ENCODE peak calls at places on chromosomes 7 and 10, in six cellular contexts. One of them, this sample, is unnamed.

GRCh38 chr10:88458209-88458608 is 124.9 kb downstream of the RNLS start:
- DNase-seq in Right ventricle myocardium superior: no peak
- DNase-seq in central memory CD4-positive, alpha-beta T cell: no peak
- DNase-seq in GM13976: no peak
- DNase-seq in foreskin fibroblast: no peak
- DNase-seq in psoas muscle: no peak
- DNase-seq in this sample: no peak

GRCh38 chr7:130299909-130300308 is 6.9 kb downstream of the CPA4 start:
- DNase-seq in psoas muscle: no peak
- DNase-seq in foreskin fibroblast: peak
- DNase-seq in GM13976: no peak
- DNase-seq in central memory CD4-positive, alpha-beta T cell: no peak
- DNase-seq in Right ventricle myocardium superior: no peak
- DNase-seq in this sample: no peak

GRCh38 chr7:158405324-158405723 is 182.3 kb downstream of the PTPRN2 start:
- DNase-seq in GM13976: no peak
- DNase-seq in central memory CD4-positive, alpha-beta T cell: no peak
- DNase-seq in Right ventricle myocardium superior: no peak
- DNase-seq in foreskin fibroblast: no peak
- DNase-seq in psoas muscle: no peak
- DNase-seq in this sample: no peak

GRCh38 chr7:46720761-46721160 is 799.7 kb upstream of the IGFBP3 start:
- DNase-seq in foreskin fibroblast: peak
- DNase-seq in psoas muscle: no peak
- DNase-seq in central memory CD4-positive, alpha-beta T cell: no peak
- DNase-seq in Right ventricle myocardium superior: no peak
- DNase-seq in GM13976: no peak
- DNase-seq in this sample: no peak

GRCh38 chr10:59960751-59961150 is 54.4 kb upstream of the CCDC6 start:
- DNase-seq in foreskin fibroblast: no peak
- DNase-seq in psoas muscle: no peak
- DNase-seq in central memory CD4-positive, alpha-beta T cell: no peak
- DNase-seq in Right ventricle myocardium superior: no peak
- DNase-seq in GM13976: no peak
- DNase-seq in this sample: no peak

GRCh38 chr10:130687566-130687965 is 551.4 kb downstream of the GLRX3 start:
- DNase-seq in GM13976: no peak
- DNase-seq in Right ventricle myocardium superior: no peak
- DNase-seq in central memory CD4-positive, alpha-beta T cell: no peak
- DNase-seq in foreskin fibroblast: no peak
- DNase-seq in psoas muscle: no peak
- DNase-seq in this sample: no peak

GRCh38 chr7:75905785-75906604 is 9.0 kb upstream of the POR start:
- DNase-seq in psoas muscle: peak
- DNase-seq in GM13976: no peak
- DNase-seq in Right ventricle myocardium superior: peak
- DNase-seq in foreskin fibroblast: peak
- DNase-seq in central memory CD4-positive, alpha-beta T cell: no peak
- DNase-seq in this sample: no peak

GRCh38 chr7:6306471-6306870 is 34.0 kb upstream of the CYTH3 start:
- DNase-seq in Right ventricle myocardium superior: no peak
- DNase-seq in GM13976: no peak
- DNase-seq in central memory CD4-positive, alpha-beta T cell: no peak
- DNase-seq in foreskin fibroblast: peak
- DNase-seq in psoas muscle: no peak
- DNase-seq in this sample: no peak

GRCh38 chr10:80444646-80445319 is 9.3 kb upstream of the TSPAN14 start:
- DNase-seq in psoas muscle: peak
- DNase-seq in central memory CD4-positive, alpha-beta T cell: peak
- DNase-seq in GM13976: peak
- DNase-seq in foreskin fibroblast: peak
- DNase-seq in Right ventricle myocardium superior: peak
- DNase-seq in this sample: peak

GRCh38 chr7:157347217-157347904 is 10.6 kb downstream of the DNAJB6 start:
- DNase-seq in Right ventricle myocardium superior: peak
- DNase-seq in psoas muscle: peak
- DNase-seq in foreskin fibroblast: peak
- DNase-seq in GM13976: no peak
- DNase-seq in central memory CD4-positive, alpha-beta T cell: no peak
- DNase-seq in this sample: no peak

GRCh38 chr7:155930061-155930460 is 117.8 kb upstream of the SHH start:
- DNase-seq in psoas muscle: no peak
- DNase-seq in foreskin fibroblast: no peak
- DNase-seq in Right ventricle myocardium superior: no peak
- DNase-seq in GM13976: no peak
- DNase-seq in central memory CD4-positive, alpha-beta T cell: no peak
- DNase-seq in this sample: no peak

GRCh38 chr10:18738835-18739234 is 79.6 kb downstream of the ARL5B start:
- DNase-seq in Right ventricle myocardium superior: no peak
- DNase-seq in GM13976: no peak
- DNase-seq in foreskin fibroblast: no peak
- DNase-seq in psoas muscle: no peak
- DNase-seq in central memory CD4-positive, alpha-beta T cell: no peak
- DNase-seq in this sample: no peak

GRCh38 chr10:13439771-13440708 is 88.8 kb downstream of the BEND7 start:
- DNase-seq in GM13976: peak
- DNase-seq in psoas muscle: peak
- DNase-seq in foreskin fibroblast: peak
- DNase-seq in central memory CD4-positive, alpha-beta T cell: peak
- DNase-seq in Right ventricle myocardium superior: peak
- DNase-seq in this sample: peak

GRCh38 chr7:150374472-150374871 is 4.7 kb upstream of the ZNF775 start:
- DNase-seq in GM13976: no peak
- DNase-seq in psoas muscle: no peak
- DNase-seq in Right ventricle myocardium superior: no peak
- DNase-seq in foreskin fibroblast: no peak
- DNase-seq in central memory CD4-positive, alpha-beta T cell: no peak
- DNase-seq in this sample: no peak

GRCh38 chr7:148973256-148973655 is 55.0 kb downstream of the PDIA4 start:
- DNase-seq in GM13976: no peak
- DNase-seq in foreskin fibroblast: no peak
- DNase-seq in central memory CD4-positive, alpha-beta T cell: no peak
- DNase-seq in psoas muscle: no peak
- DNase-seq in Right ventricle myocardium superior: no peak
- DNase-seq in this sample: no peak

GRCh38 chr7:96699219-96699871 is 10.3 kb downstream of the SEM1 start:
- DNase-seq in foreskin fibroblast: no peak
- DNase-seq in central memory CD4-positive, alpha-beta T cell: no peak
- DNase-seq in psoas muscle: no peak
- DNase-seq in GM13976: no peak
- DNase-seq in Right ventricle myocardium superior: no peak
- DNase-seq in this sample: no peak

GRCh38 chr7:133934262-133934973 is 192.7 kb upstream of the LRGUK start:
- DNase-seq in foreskin fibroblast: peak
- DNase-seq in psoas muscle: no peak
- DNase-seq in Right ventricle myocardium superior: no peak
- DNase-seq in central memory CD4-positive, alpha-beta T cell: no peak
- DNase-seq in GM13976: no peak
- DNase-seq in this sample: no peak

GRCh38 chr7:134731616-134732015 is 47.8 kb upstream of the CALD1 start:
- DNase-seq in psoas muscle: no peak
- DNase-seq in central memory CD4-positive, alpha-beta T cell: no peak
- DNase-seq in Right ventricle myocardium superior: no peak
- DNase-seq in GM13976: no peak
- DNase-seq in foreskin fibroblast: no peak
- DNase-seq in this sample: no peak

GRCh38 chr7:111364413-111364812 is 197.9 kb downstream of the IMMP2L start:
- DNase-seq in psoas muscle: no peak
- DNase-seq in GM13976: no peak
- DNase-seq in foreskin fibroblast: peak
- DNase-seq in Right ventricle myocardium superior: no peak
- DNase-seq in central memory CD4-positive, alpha-beta T cell: no peak
- DNase-seq in this sample: no peak

GRCh38 chr10:92493362-92493761 is 80.5 kb downstream of the IDE start:
- DNase-seq in GM13976: no peak
- DNase-seq in Right ventricle myocardium superior: no peak
- DNase-seq in foreskin fibroblast: no peak
- DNase-seq in central memory CD4-positive, alpha-beta T cell: no peak
- DNase-seq in psoas muscle: no peak
- DNase-seq in this sample: no peak

GRCh38 chr10:95601116-95601719 is 40.0 kb upstream of the SORBS1 start:
- DNase-seq in central memory CD4-positive, alpha-beta T cell: peak
- DNase-seq in GM13976: peak
- DNase-seq in Right ventricle myocardium superior: peak
- DNase-seq in psoas muscle: peak
- DNase-seq in foreskin fibroblast: peak
- DNase-seq in this sample: peak

GRCh38 chr10:6327906-6328707 is 125.4 kb downstream of the PFKFB3 start:
- DNase-seq in central memory CD4-positive, alpha-beta T cell: no peak
- DNase-seq in foreskin fibroblast: no peak
- DNase-seq in psoas muscle: no peak
- DNase-seq in Right ventricle myocardium superior: no peak
- DNase-seq in GM13976: no peak
- DNase-seq in this sample: no peak

GRCh38 chr7:69825031-69825681 is 226.9 kb downstream of the AUTS2 start:
- DNase-seq in central memory CD4-positive, alpha-beta T cell: no peak
- DNase-seq in psoas muscle: no peak
- DNase-seq in foreskin fibroblast: no peak
- DNase-seq in Right ventricle myocardium superior: no peak
- DNase-seq in GM13976: no peak
- DNase-seq in this sample: no peak

GRCh38 chr7:149573519-149573918 is 75.9 kb upstream of the ZNF746 start:
- DNase-seq in psoas muscle: no peak
- DNase-seq in central memory CD4-positive, alpha-beta T cell: no peak
- DNase-seq in foreskin fibroblast: no peak
- DNase-seq in Right ventricle myocardium superior: no peak
- DNase-seq in GM13976: no peak
- DNase-seq in this sample: no peak

GRCh38 chr10:133353202-133353959 is 4.4 kb downstream of the FUOM start:
- DNase-seq in central memory CD4-positive, alpha-beta T cell: no peak
- DNase-seq in Right ventricle myocardium superior: peak
- DNase-seq in GM13976: no peak
- DNase-seq in foreskin fibroblast: no peak
- DNase-seq in psoas muscle: no peak
- DNase-seq in this sample: no peak

GRCh38 chr10:24331457-24331856 is 122.5 kb downstream of the KIAA1217 start:
- DNase-seq in central memory CD4-positive, alpha-beta T cell: no peak
- DNase-seq in psoas muscle: peak
- DNase-seq in GM13976: no peak
- DNase-seq in foreskin fibroblast: no peak
- DNase-seq in Right ventricle myocardium superior: peak
- DNase-seq in this sample: no peak

GRCh38 chr10:79239930-79240713 is 107.1 kb upstream of the PPIF start:
- DNase-seq in Right ventricle myocardium superior: no peak
- DNase-seq in GM13976: no peak
- DNase-seq in foreskin fibroblast: no peak
- DNase-seq in psoas muscle: no peak
- DNase-seq in central memory CD4-positive, alpha-beta T cell: no peak
- DNase-seq in this sample: no peak

GRCh38 chr10:21406595-21407218 is 118.8 kb downstream of the SKIDA1 start:
- DNase-seq in psoas muscle: no peak
- DNase-seq in central memory CD4-positive, alpha-beta T cell: no peak
- DNase-seq in GM13976: no peak
- DNase-seq in Right ventricle myocardium superior: no peak
- DNase-seq in foreskin fibroblast: no peak
- DNase-seq in this sample: no peak

GRCh38 chr10:99682752-99683151 is 23.4 kb downstream of the ENTPD7 start:
- DNase-seq in psoas muscle: no peak
- DNase-seq in Right ventricle myocardium superior: no peak
- DNase-seq in GM13976: no peak
- DNase-seq in foreskin fibroblast: no peak
- DNase-seq in central memory CD4-positive, alpha-beta T cell: no peak
- DNase-seq in this sample: no peak

GRCh38 chr7:1386623-1387220 is 72.5 kb downstream of the MICALL2 start:
- DNase-seq in psoas muscle: no peak
- DNase-seq in Right ventricle myocardium superior: no peak
- DNase-seq in foreskin fibroblast: no peak
- DNase-seq in central memory CD4-positive, alpha-beta T cell: no peak
- DNase-seq in GM13976: no peak
- DNase-seq in this sample: no peak

GRCh38 chr7:40297741-40298311 is 163.0 kb downstream of the SUGCT start:
- DNase-seq in Right ventricle myocardium superior: no peak
- DNase-seq in central memory CD4-positive, alpha-beta T cell: no peak
- DNase-seq in psoas muscle: no peak
- DNase-seq in foreskin fibroblast: peak
- DNase-seq in GM13976: no peak
- DNase-seq in this sample: no peak

GRCh38 chr7:585229-585711 is 65.6 kb upstream of the PDGFA start:
- DNase-seq in foreskin fibroblast: no peak
- DNase-seq in psoas muscle: no peak
- DNase-seq in GM13976: peak
- DNase-seq in central memory CD4-positive, alpha-beta T cell: peak
- DNase-seq in Right ventricle myocardium superior: no peak
- DNase-seq in this sample: peak

GRCh38 chr10:114938818-114939193 is 811 bp downstream of the TRUB1 start:
- DNase-seq in central memory CD4-positive, alpha-beta T cell: no peak
- DNase-seq in foreskin fibroblast: no peak
- DNase-seq in Right ventricle myocardium superior: no peak
- DNase-seq in GM13976: no peak
- DNase-seq in psoas muscle: no peak
- DNase-seq in this sample: no peak

GRCh38 chr7:156650042-156650441 is 9.5 kb downstream of the RNF32 start:
- DNase-seq in GM13976: no peak
- DNase-seq in central memory CD4-positive, alpha-beta T cell: no peak
- DNase-seq in psoas muscle: no peak
- DNase-seq in foreskin fibroblast: peak
- DNase-seq in Right ventricle myocardium superior: no peak
- DNase-seq in this sample: no peak

GRCh38 chr7:2993868-2994267 is 49.8 kb downstream of the CARD11 start:
- DNase-seq in Right ventricle myocardium superior: no peak
- DNase-seq in psoas muscle: no peak
- DNase-seq in foreskin fibroblast: no peak
- DNase-seq in central memory CD4-positive, alpha-beta T cell: no peak
- DNase-seq in GM13976: no peak
- DNase-seq in this sample: no peak

GRCh38 chr7:23679898-23680416 is at the start of gene FAM221A:
- DNase-seq in GM13976: peak
- DNase-seq in central memory CD4-positive, alpha-beta T cell: peak
- DNase-seq in Right ventricle myocardium superior: peak
- DNase-seq in foreskin fibroblast: peak
- DNase-seq in psoas muscle: peak
- DNase-seq in this sample: peak